ENCODE peak calls at places on chromosomes 1 and 21, in six cellular contexts. N is cardiac muscle cell, Z is Peyer's patch, U is tibial artery, H is lung, L is A549. F is an unnamed sample.

GRCh38 chr1:209835782-209836298 is 8.1 kb downstream of the UTP25 start:
- DNase-seq in N (no peak), Z (no peak), U (no peak), H (no peak), L (no peak), F (no peak)

GRCh38 chr1:147600119-147601111 is 59.1 kb downstream of the BCL9 start:
- DNase-seq in N (peak; percentile 17), Z (no peak), U (no peak), H (no peak), L (peak; percentile 25), F (no peak)

GRCh38 chr1:119542492-119542946 is 35.5 kb downstream of the HSD3B1 start:
- DNase-seq in N (no peak), Z (no peak), U (no peak), H (no peak), L (no peak), F (no peak)

GRCh38 chr1:156797212-156797871 is 19.3 kb downstream of the SH2D2A start:
- DNase-seq in N (peak; percentile 50), Z (no peak), U (no peak), H (no peak), L (peak; percentile 75), F (peak; percentile 74)

GRCh38 chr1:115262886-115263285 is 75.2 kb downstream of the NGF start:
- DNase-seq in N (no peak), Z (no peak), U (no peak), H (no peak), L (no peak), F (no peak)

GRCh38 chr21:25845729-25846256 is 111.0 kb downstream of the GABPA start:
- DNase-seq in N (no peak), Z (no peak), U (no peak), H (no peak), L (no peak), F (no peak)

GRCh38 chr1:76137746-76138145 is 63.2 kb downstream of the ST6GALNAC3 start:
- DNase-seq in N (no peak), Z (no peak), U (no peak), H (no peak), L (no peak), F (no peak)

GRCh38 chr1:222749927-222750326 is 12.9 kb downstream of the FAM177B start:
- DNase-seq in N (no peak), Z (no peak), U (no peak), H (no peak), L (no peak), F (no peak)

GRCh38 chr1:151713044-151713443 is 3.6 kb downstream of the CELF3 start:
- DNase-seq in N (no peak), Z (peak; percentile 71), U (no peak), H (no peak), L (no peak), F (peak; percentile 74)

GRCh38 chr1:32208891-32209309 is at the start of gene DCDC2B:
- DNase-seq in N (no peak), Z (peak; percentile 90), U (no peak), H (peak; percentile 71), L (no peak), F (peak; percentile 96)
- H3K4me1 ChIP-seq in N (no peaks in the 10 kb centered on the region), Z (peaks cover 26% of the 10 kb centered on the region), U (no peaks in the 10 kb centered on the region), H (peaks cover 5% of the 10 kb centered on the region), L (peaks cover 12% of the 10 kb centered on the region), F (peaks cover 16% of the 10 kb centered on the region)

GRCh38 chr1:36268981-36269380 is 37.2 kb upstream of the SH3D21 start:
- DNase-seq in N (no peak), Z (no peak), U (no peak), H (no peak), L (no peak), F (no peak)
- H3K4me1 ChIP-seq in N (peaks cover 32% of the 10 kb centered on the region), Z (no peaks in the 10 kb centered on the region), U (no peaks in the 10 kb centered on the region), H (peaks cover 14% of the 10 kb centered on the region), L (peaks cover 30% of the 10 kb centered on the region), F (peaks cover 12% of the 10 kb centered on the region)

GRCh38 chr1:178969226-178969987 is 56.3 kb upstream of the FAM20B start:
- DNase-seq in N (no peak), Z (no peak), U (no peak), H (no peak), L (no peak), F (no peak)
- H3K4me1 ChIP-seq in N (no peaks in the 10 kb centered on the region), Z (no peaks in the 10 kb centered on the region), U (no peaks in the 10 kb centered on the region), H (no peaks in the 10 kb centered on the region), L (no peaks in the 10 kb centered on the region), F (no peaks in the 10 kb centered on the region)

GRCh38 chr1:212952596-212952995 is 2.3 kb downstream of the VASH2 start:
- DNase-seq in N (no peak), Z (no peak), U (no peak), H (no peak), L (no peak), F (no peak)

GRCh38 chr1:212950243-212951057 is at the start of gene VASH2:
- DNase-seq in N (peak; percentile 94), Z (peak; percentile 75), U (peak; percentile 79), H (peak; percentile 80), L (peak; percentile 86), F (peak; percentile 81)

GRCh38 chr1:212951058-212951923 is 950 bp downstream of the VASH2 start:
- DNase-seq in N (peak; percentile 37), Z (no peak), U (no peak), H (no peak), L (no peak), F (no peak)

GRCh38 chr1:212946872-212947271 is 3.5 kb upstream of the VASH2 start:
- DNase-seq in N (no peak), Z (no peak), U (no peak), H (no peak), L (no peak), F (no peak)

GRCh38 chr1:212949771-212950170 is 570 bp upstream of the VASH2 start:
- DNase-seq in N (no peak), Z (no peak), U (no peak), H (no peak), L (no peak), F (no peak)
- H3K4me1 ChIP-seq in N (no peaks in the 10 kb centered on the region), Z (peaks cover 11% of the 10 kb centered on the region), U (no peaks in the 10 kb centered on the region), H (no peaks in the 10 kb centered on the region), L (peaks cover 7% of the 10 kb centered on the region), F (peaks cover 18% of the 10 kb centered on the region)

GRCh38 chr1:208181259-208181816 is 62.8 kb downstream of the PLXNA2 start:
- DNase-seq in N (no peak), Z (no peak), U (no peak), H (no peak), L (no peak), F (no peak)

GRCh38 chr1:208182880-208183279 is 61.3 kb downstream of the PLXNA2 start:
- DNase-seq in N (no peak), Z (peak; percentile 61), U (no peak), H (no peak), L (no peak), F (peak; percentile 61)

GRCh38 chr1:208185801-208186201 is 58.4 kb downstream of the PLXNA2 start:
- DNase-seq in N (no peak), Z (no peak), U (no peak), H (no peak), L (no peak), F (no peak)

GRCh38 chr1:208184993-208185703 is 59.0 kb downstream of the PLXNA2 start:
- DNase-seq in N (no peak), Z (no peak), U (no peak), H (no peak), L (no peak), F (no peak)

GRCh38 chr1:208183977-208184901 is 59.9 kb downstream of the PLXNA2 start:
- DNase-seq in N (no peak), Z (peak; percentile 70), U (peak; percentile 83), H (peak; percentile 63), L (peak; percentile 92), F (peak; percentile 66)
- H3K4me1 ChIP-seq in N (peaks cover 40% of the 10 kb centered on the region), Z (peaks cover 58% of the 10 kb centered on the region), U (no peaks in the 10 kb centered on the region), H (peaks cover 20% of the 10 kb centered on the region), L (peaks cover 60% of the 10 kb centered on the region), F (peaks cover 52% of the 10 kb centered on the region)

GRCh38 chr1:39539252-39539790 is 37.3 kb downstream of the PABPC4 start:
- DNase-seq in N (peak; percentile 85), Z (peak; percentile 60), U (peak; percentile 82), H (peak; percentile 69), L (peak; percentile 70), F (peak; percentile 61)

GRCh38 chr1:39540504-39541031 is 36.0 kb downstream of the PABPC4 start:
- DNase-seq in N (no peak), Z (no peak), U (peak; percentile 83), H (peak; percentile 48), L (no peak), F (no peak)

GRCh38 chr1:39542924-39543323 is 33.7 kb downstream of the PABPC4 start:
- DNase-seq in N (no peak), Z (no peak), U (no peak), H (no peak), L (no peak), F (no peak)

GRCh38 chr1:39533442-39533841 is 42.0 kb downstream of the BMP8A start:
- DNase-seq in N (no peak), Z (no peak), U (no peak), H (no peak), L (no peak), F (no peak)

GRCh38 chr1:39538531-39539251 is 37.9 kb downstream of the PABPC4 start:
- DNase-seq in N (no peak), Z (no peak), U (no peak), H (no peak), L (no peak), F (no peak)
- H3K4me1 ChIP-seq in N (no peaks in the 10 kb centered on the region), Z (no peaks in the 10 kb centered on the region), U (no peaks in the 10 kb centered on the region), H (peaks cover 4% of the 10 kb centered on the region), L (no peaks in the 10 kb centered on the region), F (no peaks in the 10 kb centered on the region)

GRCh38 chr21:42414553-42414927 is 10.8 kb downstream of the UBASH3A start:
- DNase-seq in N (no peak), Z (no peak), U (no peak), H (no peak), L (no peak), F (no peak)

GRCh38 chr21:42414066-42414465 is 10.4 kb downstream of the UBASH3A start:
- DNase-seq in N (no peak), Z (no peak), U (no peak), H (no peak), L (no peak), F (no peak)

GRCh38 chr21:42412636-42412933 is 8.9 kb downstream of the UBASH3A start:
- DNase-seq in N (no peak), Z (no peak), U (no peak), H (no peak), L (no peak), F (no peak)

GRCh38 chr21:42413093-42413492 is 9.4 kb downstream of the UBASH3A start:
- DNase-seq in N (no peak), Z (no peak), U (no peak), H (no peak), L (no peak), F (no peak)

GRCh38 chr21:42413500-42413899 is 9.8 kb downstream of the UBASH3A start:
- DNase-seq in N (no peak), Z (no peak), U (no peak), H (no peak), L (no peak), F (no peak)
- H3K4me1 ChIP-seq in N (no peaks in the 10 kb centered on the region), Z (no peaks in the 10 kb centered on the region), U (no peaks in the 10 kb centered on the region), H (no peaks in the 10 kb centered on the region), L (peaks cover 13% of the 10 kb centered on the region), F (no peaks in the 10 kb centered on the region)

GRCh38 chr1:234533034-234533571 is 54.1 kb upstream of the TARBP1 start:
- DNase-seq in N (no peak), Z (no peak), U (peak; percentile 90), H (no peak), L (no peak), F (no peak)
- H3K4me1 ChIP-seq in N (peaks cover 68% of the 10 kb centered on the region), Z (peaks cover 64% of the 10 kb centered on the region), U (peaks cover 16% of the 10 kb centered on the region), H (peaks cover 54% of the 10 kb centered on the region), L (peaks cover 16% of the 10 kb centered on the region), F (peaks cover 35% of the 10 kb centered on the region)

F was measured in mucosa of descending colon.